ENCODE peak calls at places on chromosomes 2 and 18, in five cellular contexts. J is bronchial epithelial cell, G is astrocyte of the spinal cord, V is epithelial cell of esophagus, W is AG10803. X is an unnamed sample.

GRCh38 chr18:59459352-59460059 is 100.4 kb upstream of the LMAN1 start:
- DNase-seq in J (peak), W (peak), G (peak), V (peak), X (peak)

GRCh38 chr2:2187196-2187595 is 143.9 kb downstream of the MYT1L start:
- DNase-seq in G (no peak), W (no peak), V (no peak), J (no peak), X (no peak)

GRCh38 chr2:24050041-24050655 is 607 bp downstream of the FKBP1B start:
- DNase-seq in J (no peak), W (peak), V (no peak), G (peak), X (peak)

GRCh38 chr18:48753741-48754140 is 197.0 kb downstream of the SMAD7 start:
- DNase-seq in G (peak), V (no peak), W (no peak), J (no peak), X (no peak)

GRCh38 chr2:224970311-224970710 is 72.0 kb downstream of the DOCK10 start:
- DNase-seq in G (no peak), V (no peak), J (no peak), W (no peak), X (no peak)

GRCh38 chr2:192675640-192676039 is 480.9 kb upstream of the TMEFF2 start:
- DNase-seq in G (peak), J (no peak), W (no peak), V (no peak), X (no peak)

GRCh38 chr2:130875935-130876334 is 39.2 kb downstream of the ARHGEF4 start:
- DNase-seq in W (no peak), V (no peak), J (no peak), G (no peak), X (no peak)

GRCh38 chr18:13562494-13563029 is 163.8 kb downstream of the FAM210A start:
- DNase-seq in W (no peak), G (no peak), V (no peak), J (no peak), X (no peak)

GRCh38 chr18:8847900-8848299 is 142.5 kb downstream of the MTCL1 start:
- DNase-seq in W (peak), G (no peak), V (no peak), J (no peak), X (peak)

GRCh38 chr2:160429248-160430000 is 64.2 kb downstream of the RBMS1 start:
- DNase-seq in W (peak), G (peak), V (peak), J (peak), X (peak)

GRCh38 chr2:12928197-12928596 is 211.5 kb downstream of the TRIB2 start:
- DNase-seq in J (peak), G (peak), W (peak), V (peak), X (peak)

GRCh38 chr2:101942846-101943245 is 48.9 kb upstream of the IL1R2 start:
- DNase-seq in G (no peak), V (no peak), W (no peak), J (no peak), X (no peak)

GRCh38 chr18:43017622-43018021 is 97.9 kb downstream of the RIT2 start:
- DNase-seq in V (no peak), J (no peak), W (no peak), G (no peak), X (no peak)

GRCh38 chr2:21452263-21452662 is 328.5 kb downstream of the TDRD15 start:
- DNase-seq in G (no peak), J (no peak), W (no peak), V (no peak), X (no peak)
- TF ChIP-seq CTCF in G (no peak), J (no peak), W (no peak), V (no peak), X (no peak)

GRCh38 chr2:231356474-231356849 is 39.0 kb upstream of the B3GNT7 start:
- DNase-seq in G (peak), J (no peak), W (no peak), V (no peak), X (no peak)

GRCh38 chr2:231355802-231356473 is 39.6 kb upstream of the B3GNT7 start:
- DNase-seq in G (peak), W (no peak), V (no peak), J (no peak), X (peak)

GRCh38 chr2:231359484-231359883 is 36.0 kb upstream of the B3GNT7 start:
- DNase-seq in V (no peak), W (no peak), J (no peak), G (no peak), X (no peak)

GRCh38 chr2:231357931-231358330 is 37.6 kb upstream of the B3GNT7 start:
- DNase-seq in V (no peak), J (no peak), G (no peak), W (no peak), X (no peak)

DNA sequence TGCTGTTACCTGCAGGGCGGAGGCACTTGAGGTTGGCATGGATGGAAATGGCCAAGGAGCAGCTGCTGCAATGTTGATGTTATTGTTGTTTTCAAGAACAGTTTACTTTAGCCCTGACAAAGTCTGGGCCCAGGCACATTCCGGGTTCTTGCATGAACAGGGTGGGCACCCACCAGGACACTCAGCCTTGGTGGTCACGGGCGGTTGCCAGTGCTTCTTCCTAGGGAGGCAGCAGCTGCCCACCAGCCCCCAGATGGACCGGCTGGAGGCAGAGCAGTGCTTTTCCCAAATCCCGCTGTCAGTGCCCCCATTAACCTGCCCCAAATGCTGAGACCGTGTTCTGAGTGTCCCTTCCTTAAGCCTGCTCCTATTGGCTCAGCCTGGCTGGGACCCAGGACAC is 38.5 kb upstream of the B3GNT7 start:
- DNase-seq in J (no peak), G (no peak), W (no peak), V (no peak), X (no peak)
- H3K4me3 ChIP-seq in J (no peak), G (no peak), W (no peak), V (no peak), X (no peak)

GRCh38 chr2:79627237-79627636 is 114.4 kb downstream of the CTNNA2 start:
- DNase-seq in W (no peak), G (no peak), J (no peak), V (no peak), X (no peak)

GRCh38 chr2:79630972-79631551 is 118.2 kb downstream of the CTNNA2 start:
- DNase-seq in V (no peak), W (no peak), J (peak), G (no peak), X (no peak)

DNA sequence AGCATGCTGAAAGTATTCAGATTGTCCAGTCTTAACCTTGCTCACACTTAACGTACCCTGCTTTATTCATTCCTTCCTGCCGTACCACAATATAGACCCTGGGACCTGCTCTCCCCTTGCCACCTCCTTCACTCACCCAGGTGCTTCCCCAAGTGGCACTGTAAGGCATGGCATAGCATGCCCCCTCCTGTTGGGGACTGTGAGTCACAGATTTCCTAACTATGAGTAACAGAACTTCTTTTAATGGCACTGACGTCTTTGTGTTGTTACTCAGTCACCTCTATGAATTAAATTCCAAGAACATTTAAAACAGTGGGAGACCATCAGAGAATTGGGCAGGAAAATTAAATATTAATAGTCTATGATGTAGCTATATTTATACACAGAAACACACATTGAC is 117.2 kb downstream of the CTNNA2 start:
- DNase-seq in J (peak), W (no peak), G (peak), V (peak), X (no peak)
- TF ChIP-seq CTCF in J (no peak), W (no peak), G (peak), V (no peak), X (no peak)

DNA sequence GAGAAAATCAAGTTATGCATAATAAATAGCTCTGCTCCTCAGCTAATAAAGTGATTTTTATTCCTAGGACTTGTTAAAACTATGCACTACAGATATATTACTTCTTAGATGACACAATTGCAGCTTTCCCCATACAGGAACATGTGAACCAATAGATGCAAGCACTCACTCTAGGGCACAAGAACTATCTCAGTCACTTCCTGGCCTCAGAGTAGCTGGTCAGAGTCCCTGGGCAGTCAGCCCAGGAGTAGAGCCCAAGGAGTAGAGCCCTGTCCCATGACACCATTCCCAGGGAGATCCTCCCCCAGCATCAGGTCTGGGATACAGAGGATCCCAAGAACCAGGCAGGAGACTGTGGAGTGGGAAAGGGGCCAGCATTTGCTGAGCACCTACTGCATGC is 2.7 kb downstream of the TNS1 start:
- DNase-seq in V (no peak), J (no peak), W (peak), G (peak), X (peak)
- H3K4me3 ChIP-seq in V (no peak), J (no peak), W (peak), G (no peak), X (no peak)

GRCh38 chr2:179261161-179261825 is 3.3 kb downstream of the SESTD1 start:
- DNase-seq in G (no peak), V (no peak), W (no peak), J (no peak), X (no peak)
- TF ChIP-seq CTCF in G (no peak), V (no peak), W (peak), J (no peak), X (no peak)

DNA sequence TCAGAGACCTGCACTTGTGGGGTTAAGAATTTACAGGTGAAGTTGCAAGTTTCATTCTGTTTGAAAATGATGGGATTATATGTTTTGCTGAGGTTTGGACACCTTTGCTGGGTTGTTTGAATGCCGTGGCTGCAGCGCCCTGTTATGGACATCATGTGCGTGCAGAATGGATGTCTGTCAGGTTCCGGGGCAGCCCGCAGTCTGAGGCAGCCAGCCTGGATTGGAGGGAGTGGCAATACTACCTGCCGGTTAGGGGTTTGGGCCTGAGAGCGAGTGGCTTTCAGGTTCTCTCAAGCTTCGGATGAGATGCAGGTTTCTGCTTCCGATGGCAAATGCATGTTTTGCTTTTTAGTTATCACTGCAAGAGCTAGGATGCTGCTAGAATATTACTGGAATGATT is 1.1 kb downstream of the CASP8 start:
- DNase-seq in V (no peak), J (no peak), G (no peak), W (no peak), X (no peak)
- H3K4me3 ChIP-seq in V (no peak), J (no peak), G (no peak), W (no peak), X (no peak)

GRCh38 chr2:10140841-10141610 is 18.5 kb downstream of the RRM2 start:
- DNase-seq in W (no peak), J (no peak), V (no peak), G (no peak), X (no peak)

GRCh38 chr2:10141736-10142639 is 19.4 kb downstream of the RRM2 start:
- DNase-seq in J (no peak), V (peak), W (no peak), G (no peak), X (no peak)

GRCh38 chr2:10144771-10145518 is 22.4 kb downstream of the RRM2 start:
- DNase-seq in J (peak), G (no peak), W (no peak), V (peak), X (no peak)

GRCh38 chr2:10139536-10139935 is 17.0 kb downstream of the RRM2 start:
- DNase-seq in G (no peak), J (no peak), V (no peak), W (no peak), X (no peak)

GRCh38 chr2:10142640-10142965 is 20.1 kb downstream of the RRM2 start:
- DNase-seq in W (no peak), J (no peak), G (no peak), V (no peak), X (no peak)
- TF ChIP-seq CTCF in W (no peak), J (no peak), G (no peak), V (no peak), X (no peak)

DNA sequence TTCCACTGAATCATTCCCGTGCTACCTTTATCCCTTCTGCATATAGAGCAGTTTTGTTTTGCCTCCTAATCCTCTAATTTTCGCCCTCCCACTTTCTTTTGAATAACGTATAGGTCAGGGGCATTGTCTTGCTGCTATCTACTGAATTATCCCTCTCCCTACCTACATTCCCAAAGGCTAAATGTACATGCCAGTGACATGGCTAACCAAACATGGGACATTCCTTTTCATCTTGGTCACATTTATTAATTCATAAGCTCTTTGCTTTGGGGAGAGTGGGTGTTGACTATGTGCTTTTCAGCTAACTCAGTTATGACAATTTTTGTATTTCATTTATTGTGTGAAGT is 5.1 kb downstream of the DAW1 start:
- DNase-seq in W (no peak), V (peak), G (no peak), J (peak), X (no peak)
- H3K4me3 ChIP-seq in W (no peak), V (no peak), G (no peak), J (no peak), X (no peak)

X was measured in fibroblast of villous mesenchyme.